ENCODE peak calls at places on chromosomes 4 and X, in four cellular contexts. Q, I, R and D are unnamed samples.

GRCh38 chrX:3680459-3680858 is 33.0 kb downstream of the PRKX start:
- DNase-seq in R (no peak), I (no peak), Q (no peak), D (no peak)

GRCh38 chr4:10013722-10014121 is 7.6 kb downstream of the SLC2A9 start:
- DNase-seq in R (peak), Q (peak), I (peak), D (peak)

GRCh38 chr4:89645512-89645911 is 191.4 kb downstream of the SNCA start:
- DNase-seq in R (no peak), Q (no peak), I (no peak), D (no peak)

GRCh38 chr4:24968992-24969391 is 56.1 kb upstream of the CCDC149 start:
- DNase-seq in R (no peak), I (no peak), Q (no peak), D (no peak)

GRCh38 chr4:1047976-1048780 is 36.8 kb downstream of the FGFRL1 start:
- DNase-seq in I (no peak), Q (no peak), R (no peak), D (no peak)

GRCh38 chrX:17654116-17654515 is 83.2 kb upstream of the SCML1 start:
- DNase-seq in I (no peak), R (no peak), Q (no peak), D (no peak)

GRCh38 chr4:126939401-126939800 is 693.4 kb upstream of the INTU start:
- DNase-seq in I (peak), Q (no peak), R (peak), D (no peak)

GRCh38 chrX:140580478-140580877 is 75.6 kb upstream of the SOX3 start:
- DNase-seq in R (no peak), Q (no peak), I (no peak), D (no peak)

GRCh38 chrX:63434206-63434605 is 83.1 kb upstream of the SPIN4 start:
- DNase-seq in R (no peak), Q (no peak), I (no peak), D (no peak)

GRCh38 chr4:157303471-157303960 is 83.0 kb downstream of the GRIA2 start:
- DNase-seq in R (no peak), Q (no peak), I (no peak), D (no peak)

GRCh38 chr4:153233761-153234371 is 29.6 kb downstream of the TRIM2 start:
- DNase-seq in R (peak), Q (peak), I (peak), D (peak)

GRCh38 chr4:185566972-185567749 is 31.9 kb upstream of the PDLIM3 start:
- DNase-seq in R (peak), I (peak), Q (no peak), D (peak)

GRCh38 chr4:183797041-183797444 is 108.1 kb upstream of the STOX2 start:
- DNase-seq in R (no peak), Q (no peak), I (no peak), D (peak)

GRCh38 chr4:151725087-151725486 is 35.7 kb downstream of the GATB start:
- DNase-seq in R (no peak), Q (no peak), I (no peak), D (no peak)

GRCh38 chrX:55750256-55750655 is 32.7 kb downstream of the RRAGB start:
- DNase-seq in Q (no peak), R (no peak), I (no peak), D (no peak)

GRCh38 chrX:22345884-22346283 is 73.2 kb downstream of the CBLL2 start:
- DNase-seq in I (no peak), R (peak), Q (no peak), D (no peak)

GRCh38 chr4:61336911-61337310 is 136.8 kb downstream of the ADGRL3 start:
- DNase-seq in R (no peak), Q (no peak), I (no peak), D (no peak)
- H2AFZ ChIP-seq in R (no peak), Q (no peak), I (no peak), D (no peak)

GRCh38 chr4:48339642-48340041 is 1.7 kb upstream of the SLAIN2 start:
- DNase-seq in R (no peak), Q (no peak), I (no peak), D (no peak)
- TF ChIP-seq EZH2 in R (no peak), Q (no peak), I (no peak), D (no peak)

GRCh38 chr4:182578402-182578801 is 335.2 kb downstream of the TENM3 start:
- DNase-seq in I (peak), R (peak), Q (peak), D (peak)

GRCh38 chr4:182576609-182577289 is 333.5 kb downstream of the TENM3 start:
- DNase-seq in R (no peak), I (no peak), Q (no peak), D (peak)

GRCh38 chr4:182577411-182577810 is 334.2 kb downstream of the TENM3 start:
- DNase-seq in R (no peak), Q (no peak), I (no peak), D (no peak)

GRCh38 chr4:182575225-182575624 is 332.0 kb downstream of the TENM3 start:
- DNase-seq in I (no peak), Q (no peak), R (no peak), D (no peak)

DNA sequence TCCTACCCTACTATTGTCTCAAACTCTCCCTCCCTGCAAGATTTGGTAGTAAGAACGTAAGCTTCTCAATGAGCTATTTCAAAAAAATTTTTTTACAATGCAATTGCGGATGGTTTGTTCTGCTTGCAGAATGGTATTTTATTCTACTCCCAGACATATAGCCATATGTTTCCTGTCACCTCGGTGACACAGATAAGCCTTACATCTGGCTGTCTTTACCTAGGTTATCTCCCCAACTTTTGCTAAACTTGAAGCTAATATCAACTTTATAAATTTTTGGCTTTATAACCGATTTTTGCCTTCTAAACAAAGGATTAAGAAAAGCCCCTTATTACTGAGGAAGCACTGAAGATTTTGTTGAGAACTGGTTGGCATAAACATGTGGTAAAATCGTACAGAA is 331.5 kb downstream of the TENM3 start:
- DNase-seq in Q (no peak), I (no peak), R (no peak), D (no peak)
- H2AFZ ChIP-seq in Q (no peak), I (no peak), R (no peak), D (no peak)

GRCh38 chrX:133859336-133859735 is 126.1 kb downstream of the GPC3 start:
- DNase-seq in I (no peak), Q (no peak), R (no peak), D (no peak)
- TF ChIP-seq EZH2 in I (no peak), Q (no peak), R (no peak), D (no peak)

GRCh38 chr4:39977489-39978377 is at the start of gene PDS5A:
- DNase-seq in I (peak), Q (peak), R (peak), D (peak)

GRCh38 chr4:39975488-39976089 is 2.1 kb downstream of the PDS5A start:
- DNase-seq in I (peak), Q (no peak), R (peak), D (peak)

GRCh38 chr4:39976141-39976944 is 1.4 kb downstream of the PDS5A start:
- DNase-seq in Q (peak), R (peak), I (peak), D (peak)

GRCh38 chr4:39978378-39978775 is 666 bp upstream of the PDS5A start:
- DNase-seq in I (no peak), Q (no peak), R (no peak), D (no peak)

DNA sequence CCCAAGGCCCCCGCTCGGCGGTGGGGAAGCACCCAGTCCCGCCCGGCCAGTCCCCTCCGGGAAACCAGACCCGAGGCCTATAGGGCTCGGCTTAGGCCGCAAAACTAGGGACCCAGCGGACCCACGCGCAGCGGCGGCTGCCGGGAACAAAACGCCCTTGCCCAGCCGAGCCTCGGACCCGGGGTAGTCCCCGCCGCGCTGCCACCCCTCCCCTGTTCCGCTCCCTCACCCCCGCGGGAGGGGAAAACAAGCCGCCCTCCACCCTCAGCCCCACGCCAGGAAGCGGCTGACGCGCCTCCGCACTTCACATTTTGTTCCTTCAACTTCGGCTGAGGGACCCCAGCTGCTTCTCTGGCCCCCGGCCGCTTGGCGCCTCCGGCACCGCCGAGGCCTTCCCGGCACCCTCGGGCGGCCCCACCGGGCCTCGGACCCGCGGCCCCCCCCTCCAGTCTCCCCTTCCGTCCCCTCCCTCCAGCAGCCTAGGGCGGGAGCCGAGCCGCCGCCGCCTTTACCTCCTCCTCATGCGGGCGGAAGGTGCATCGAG is 694 bp downstream of the PDS5A start:
- DNase-seq in Q (no peak), R (peak), I (peak), D (peak)
- H2AFZ ChIP-seq in Q (no peak), R (peak), I (peak), D (peak)

DNA sequence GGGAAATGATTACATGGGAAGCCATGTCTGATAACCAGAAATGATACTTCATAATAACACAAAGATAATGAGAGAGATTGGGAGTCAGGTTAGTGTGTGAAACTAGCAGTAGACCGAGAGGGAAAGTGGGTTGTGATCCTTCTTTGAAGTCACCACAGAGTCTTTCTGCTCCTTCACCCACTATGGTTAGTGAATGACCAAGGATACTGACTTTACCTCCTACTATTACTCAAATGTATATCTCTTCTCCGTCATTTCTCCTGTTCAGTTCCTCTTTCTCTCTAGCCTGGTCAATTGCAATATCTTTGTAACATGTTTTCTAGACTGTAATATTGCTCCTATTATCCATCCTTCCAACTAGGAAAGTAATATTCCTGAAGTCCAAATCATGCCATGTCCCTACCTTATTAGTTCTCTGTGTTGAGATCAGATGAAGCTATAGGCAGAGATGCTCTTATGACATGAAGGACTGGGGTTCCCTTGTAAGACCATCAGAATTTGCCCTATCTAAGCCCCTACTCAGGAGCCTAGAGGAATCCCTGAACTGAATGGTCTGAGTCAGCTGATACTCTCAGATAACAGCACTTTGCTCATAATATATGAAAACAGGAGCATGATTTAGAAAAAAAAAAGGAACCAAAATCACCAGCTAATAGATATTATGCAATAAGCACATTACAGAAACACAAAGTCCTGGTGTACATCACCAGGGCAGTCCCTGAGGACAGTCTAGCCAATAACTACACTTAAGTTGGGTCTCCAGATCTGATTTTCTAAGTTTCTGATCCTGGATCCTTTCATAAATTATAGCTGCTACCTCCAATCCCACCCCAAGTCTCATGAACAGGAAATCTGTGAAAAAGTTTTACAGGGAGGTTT is 81.2 kb downstream of the SHROOM3 start:
- DNase-seq in I (no peak), Q (no peak), R (peak), D (no peak)
- TF ChIP-seq EZH2 in I (no peak), Q (no peak), R (no peak), D (no peak)